ENCODE peak calls at places on chromosomes 16 and 17, in six cellular contexts. E is neural progenitor cell, N is GM23248, F is PC-3, G is hepatocyte, H is HCT116. Q is an unnamed sample.

GRCh38 chr17:75723201-75723930 is 2.1 kb downstream of the ITGB4 start:
- DNase-seq in E (no peak), F (peak; percentile 87), H (no peak), G (peak; percentile 75), N (peak; percentile 23), Q (peak; percentile 84)

GRCh38 chr17:61338000-61338864 is 61.4 kb upstream of the TBX2 start:
- DNase-seq in N (peak; percentile 95), E (no peak), F (peak; percentile 99), H (peak; percentile 84), G (peak; percentile 28), Q (no peak)

GRCh38 chr16:10902999-10903398 is 26.0 kb downstream of the CIITA start:
- DNase-seq in E (no peak), H (no peak), G (no peak), F (no peak), N (no peak), Q (no peak)

GRCh38 chr17:60863892-60864673 is 186.4 kb downstream of the BCAS3 start:
- DNase-seq in G (no peak), F (no peak), H (no peak), E (no peak), N (no peak), Q (peak; percentile 3)

GRCh38 chr17:77419547-77420475 is 279.0 kb downstream of the SEC14L1 start:
- DNase-seq in E (peak; percentile 88), G (no peak), H (no peak), F (peak; percentile 57), N (no peak), Q (peak; percentile 82)

GRCh38 chr17:51298508-51299371 is 38.4 kb downstream of the UTP18 start:
- DNase-seq in N (peak; percentile 70), E (peak; percentile 67), G (peak; percentile 65), F (peak; percentile 68), H (peak; percentile 51), Q (peak; percentile 54)

GRCh38 chr16:57651344-57652333 is 16.5 kb upstream of the ADGRG3 start:
- DNase-seq in F (no peak), E (no peak), G (no peak), N (no peak), H (no peak), Q (no peak)

GRCh38 chr16:50549561-50549915 is 1.3 kb downstream of the NKD1 start:
- DNase-seq in F (no peak), H (no peak), E (no peak), N (no peak), G (no peak), Q (no peak)

GRCh38 chr17:11144358-11145233 is 96.4 kb upstream of the SHISA6 start:
- DNase-seq in N (peak; percentile 77), F (peak; percentile 57), H (no peak), G (peak; percentile 78), E (peak; percentile 69), Q (no peak)

GRCh38 chr16:89358030-89359005 is 132.0 kb downstream of the ANKRD11 start:
- DNase-seq in N (no peak), E (no peak), H (no peak), F (no peak), G (no peak), Q (peak; percentile 44)

GRCh38 chr17:6551909-6552768 is 4.2 kb downstream of the PITPNM3 start:
- DNase-seq in G (peak; percentile 61), E (no peak), F (peak; percentile 90), N (no peak), H (no peak), Q (no peak)

GRCh38 chr16:85335584-85336492 is 223.6 kb upstream of the CIBAR2 start:
- DNase-seq in N (peak; percentile 62), F (peak; percentile 61), E (no peak), G (peak; percentile 76), H (no peak), Q (peak; percentile 81)

GRCh38 chr16:31472559-31473203 is 729 bp downstream of the TGFB1I1 start:
- DNase-seq in E (peak; percentile 48), F (peak; percentile 69), H (peak; percentile 90), G (peak; percentile 85), N (peak; percentile 96), Q (peak; percentile 100)

GRCh38 chr17:72604518-72604917 is 483.7 kb downstream of the SOX9 start:
- DNase-seq in N (no peak), F (no peak), E (no peak), H (no peak), G (no peak), Q (no peak)

GRCh38 chr17:37737971-37738370 is 6.9 kb downstream of the HNF1B start:
- DNase-seq in H (no peak), E (no peak), N (peak; percentile 56), G (no peak), F (peak; percentile 26), Q (peak; percentile 41)

GRCh38 chr17:63997341-63998048 is 656 bp upstream of the PRR29 start:
- DNase-seq in G (no peak), H (no peak), F (no peak), E (peak; percentile 1), N (peak; percentile 20), Q (peak; percentile 79)

GRCh38 chr16:78770353-78771091 is 671.1 kb downstream of the WWOX start:
- DNase-seq in N (peak; percentile 62), F (peak; percentile 5), G (peak; percentile 54), E (peak; percentile 76), H (no peak), Q (peak; percentile 53)
- H3K4me2 ChIP-seq in N (no peak overlapping the region), F (no peak overlapping the region), G (no peak overlapping the region), E (no peak overlapping the region), H (no peak overlapping the region), Q (no peak overlapping the region)

GRCh38 chr17:39841202-39841601 is 22.9 kb downstream of the IKZF3 start:
- DNase-seq in F (no peak), G (no peak), H (no peak), E (no peak), N (no peak), Q (no peak)

GRCh38 chr17:39848600-39848999 is 15.5 kb downstream of the IKZF3 start:
- DNase-seq in N (no peak), G (no peak), H (no peak), F (no peak), E (no peak), Q (no peak)

GRCh38 chr17:39846205-39846604 is 17.9 kb downstream of the IKZF3 start:
- DNase-seq in H (no peak), N (no peak), F (no peak), G (no peak), E (no peak), Q (no peak)

DNA sequence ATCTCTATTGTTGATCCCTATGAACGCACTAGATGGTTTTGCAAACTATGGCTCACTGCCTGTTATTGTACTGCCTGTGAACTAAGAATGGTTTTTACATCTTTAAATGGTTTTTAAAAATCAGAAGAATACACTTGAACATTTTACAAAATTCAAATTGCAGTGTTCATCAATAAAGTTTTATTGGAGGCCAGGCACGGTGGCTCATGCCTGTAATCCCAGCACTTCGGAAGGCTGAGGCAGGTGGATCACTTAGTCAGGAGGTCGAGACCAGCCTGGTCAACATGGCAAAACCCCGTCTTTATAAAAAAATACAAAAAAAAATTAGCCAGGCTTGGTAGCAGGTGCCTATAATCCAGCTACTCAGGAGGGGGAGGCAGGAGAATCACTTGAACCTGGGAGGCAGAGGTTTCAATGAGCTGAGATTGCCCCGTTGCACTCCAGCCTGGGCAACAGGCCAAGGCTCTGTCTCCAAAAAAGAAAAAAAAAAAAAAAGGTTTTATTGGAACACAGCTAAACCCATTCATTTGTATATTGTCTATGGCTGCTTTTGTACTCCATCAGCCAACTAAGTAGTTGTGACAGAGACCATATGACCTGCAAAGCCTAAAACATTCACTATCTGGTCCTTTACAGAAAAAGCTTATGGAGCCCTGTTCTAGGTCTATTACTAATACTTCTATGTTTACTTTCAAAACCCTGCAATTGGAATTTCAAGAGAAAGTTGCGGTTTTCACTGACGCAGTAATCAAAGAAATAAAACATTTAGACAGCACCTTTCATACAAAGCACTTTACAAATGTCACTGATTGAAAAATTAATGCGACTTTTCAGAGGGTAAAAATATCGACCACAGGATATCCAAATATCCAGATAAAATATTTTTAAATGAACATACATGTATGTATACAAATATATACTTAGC is 18.8 kb downstream of the IKZF3 start:
- DNase-seq in H (no peak), E (no peak), F (no peak), N (no peak), G (no peak), Q (no peak)
- H3K4me3 ChIP-seq in H (no peak overlapping the region), E (no peak overlapping the region), F (no peak overlapping the region), N (no peak overlapping the region), G (no peak overlapping the region), Q (no peak overlapping the region)

DNA sequence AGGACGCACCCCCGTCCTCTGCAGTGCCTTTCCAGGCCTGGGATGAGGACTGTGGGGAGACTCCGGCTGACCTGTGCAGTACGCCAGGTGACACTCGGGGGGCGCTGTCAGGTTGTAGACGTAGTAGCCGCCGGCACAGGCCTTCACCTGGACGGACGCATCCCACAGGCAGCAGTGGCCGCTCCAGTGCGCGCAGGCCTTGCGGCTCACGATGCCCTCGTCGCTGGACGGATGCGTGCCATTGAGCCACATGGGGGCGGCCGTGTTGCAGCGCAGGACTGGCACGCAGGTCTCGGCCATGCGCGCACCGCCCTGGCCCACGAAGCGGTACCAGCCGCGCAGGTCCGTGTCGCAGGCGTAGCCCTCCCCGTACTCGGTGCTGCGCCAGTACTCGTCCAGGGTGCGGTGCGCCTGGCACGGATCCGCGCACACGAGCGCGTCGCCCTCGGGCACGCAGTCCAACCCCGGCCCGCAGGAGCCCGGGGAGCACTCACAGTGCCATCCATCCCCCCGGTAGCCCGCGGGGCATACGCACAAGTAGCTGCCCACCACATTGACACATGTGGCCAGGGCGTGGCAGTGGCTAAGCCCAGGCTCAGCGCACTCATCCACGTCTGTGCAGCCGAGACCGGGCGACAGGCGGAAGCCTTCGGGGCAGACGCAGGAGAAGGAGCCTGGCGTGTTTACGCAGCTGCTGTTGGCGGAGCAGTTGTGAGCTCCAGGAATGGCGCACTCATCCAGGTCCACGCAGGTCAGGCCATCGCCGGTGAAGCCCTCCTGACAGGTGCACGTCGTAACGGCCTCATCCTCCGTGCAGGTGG is 3.9 kb downstream of the UMOD start:
- DNase-seq in F (no peak), E (peak; percentile 24), G (no peak), N (no peak), H (no peak), Q (no peak)
- H3K27me3 ChIP-seq in F (no peaks in the 10 kb centered on the region), E (no peaks in the 10 kb centered on the region), G (no peaks in the 10 kb centered on the region), N (no peaks in the 10 kb centered on the region), H (peaks cover 28% of the 10 kb centered on the region), Q (no peaks in the 10 kb centered on the region)

GRCh38 chr17:50206604-50207293 is 5.3 kb upstream of the COL1A1 start:
- DNase-seq in N (peak; percentile 85), E (peak; percentile 85), G (peak; percentile 74), F (no peak), H (no peak), Q (peak; percentile 87)

GRCh38 chr17:50204431-50204830 is 3.0 kb upstream of the COL1A1 start:
- DNase-seq in N (no peak), H (no peak), G (no peak), E (no peak), F (no peak), Q (peak; percentile 57)

GRCh38 chr17:50207318-50207717 is 5.9 kb upstream of the COL1A1 start:
- DNase-seq in E (no peak), F (no peak), N (peak; percentile 15), H (no peak), G (no peak), Q (no peak)

GRCh38 chr17:50205111-50205821 is 3.8 kb upstream of the COL1A1 start:
- DNase-seq in H (no peak), G (no peak), F (no peak), N (peak; percentile 68), E (no peak), Q (peak; percentile 57)

DNA sequence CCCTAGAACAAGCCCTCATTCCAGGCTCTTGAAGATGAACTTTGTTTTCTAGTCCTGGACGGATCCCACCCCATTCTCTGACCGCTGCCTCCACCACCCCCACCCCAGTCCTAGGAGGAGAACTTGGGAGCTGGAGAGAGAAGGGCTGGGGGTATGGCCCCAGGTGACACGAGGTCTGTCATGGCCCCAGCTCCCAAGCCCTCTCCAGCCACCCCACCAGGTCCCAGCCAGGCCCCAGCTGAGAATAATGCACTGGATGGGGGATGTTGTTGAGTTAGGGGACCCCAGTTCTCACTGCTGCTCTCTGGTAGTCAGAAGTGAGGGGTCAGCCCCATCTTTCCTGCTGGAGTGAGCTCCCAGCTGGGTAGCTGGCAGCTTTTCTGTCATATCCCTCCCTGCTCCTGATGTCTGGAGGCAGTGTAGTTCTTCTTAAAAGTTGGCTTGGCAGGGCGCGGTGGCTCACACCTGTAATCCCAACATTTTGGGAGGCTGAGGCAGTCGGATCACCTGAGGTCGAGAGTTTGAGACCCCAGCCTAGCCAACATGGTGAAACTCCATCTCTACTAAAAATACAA is 4.6 kb upstream of the COL1A1 start:
- DNase-seq in G (no peak), N (peak; percentile 11), F (no peak), E (no peak), H (no peak), Q (peak; percentile 70)
- H3K4me2 ChIP-seq in G (peak overlapping the region; percentile 18), N (peak overlapping the region; percentile 83), F (no peak overlapping the region), E (peak overlapping the region; percentile 15), H (no peak overlapping the region), Q (peak overlapping the region; percentile 69)